ENCODE peak calls at places on chromosomes 16 and 17, in eight cellular contexts. E is BE2C, L is body of pancreas, S is left lung, T is heart right ventricle, N is Peyer's patch, J is sigmoid colon, O is upper lobe of left lung. D is an unnamed sample.
A peak's percentile ranks its signal among the peaks of the same experiment; 100 is the strongest.

GRCh38 chr16:66976746-66977145 is 11.6 kb upstream of the CES4A start:
- DNase-seq in E (peak; percentile 38), L (no peak), S (no peak), T (no peak), N (no peak), J (no peak), O (no peak), D (no peak)

GRCh38 chr16:66416981-66417700 is 10.0 kb upstream of the BEAN1 start:
- DNase-seq in E (no peak), L (no peak), S (no peak), T (no peak), N (no peak), J (no peak), O (no peak), D (no peak)

GRCh38 chr17:42675348-42675983 is 1.3 kb downstream of the PLEKHH3 start:
- DNase-seq in E (peak; percentile 63), L (peak; percentile 81), S (no peak), T (peak; percentile 77), N (no peak), J (no peak), O (peak; percentile 88), D (no peak)

GRCh38 chr17:50587571-50587970 is 27.1 kb downstream of the CACNA1G start:
- DNase-seq in E (no peak), L (no peak), S (no peak), T (no peak), N (no peak), J (no peak), O (peak; percentile 22), D (no peak)

GRCh38 chr16:5056347-5056746 is 9.4 kb downstream of the C16orf89 start:
- DNase-seq in E (peak; percentile 66), L (no peak), S (peak; percentile 36), T (no peak), N (peak; percentile 54), J (no peak), O (no peak), D (no peak)

GRCh38 chr17:12055889-12056288 is 35.2 kb downstream of the MAP2K4 start:
- DNase-seq in E (no peak), L (no peak), S (no peak), T (no peak), N (no peak), J (no peak), O (no peak), D (no peak)

GRCh38 chr16:13858873-13859580 is 60.9 kb upstream of the ERCC4 start:
- DNase-seq in E (no peak), L (no peak), S (no peak), T (no peak), N (no peak), J (no peak), O (no peak), D (no peak)

GRCh38 chr16:69935278-69935711 is 15.8 kb upstream of the CLEC18A start:
- DNase-seq in E (no peak), L (no peak), S (no peak), T (no peak), N (no peak), J (no peak), O (peak; percentile 57), D (no peak)

GRCh38 chr16:66510711-66511614 is 39.0 kb downstream of the TK2 start:
- DNase-seq in E (no peak), L (peak; percentile 87), S (no peak), T (no peak), N (peak; percentile 36), J (peak; percentile 74), O (no peak), D (peak; percentile 33)

GRCh38 chr16:85473909-85474640 is 139.0 kb upstream of the GSE1 start:
- DNase-seq in E (peak; percentile 57), L (no peak), S (no peak), T (no peak), N (no peak), J (peak; percentile 63), O (peak; percentile 75), D (peak; percentile 52)

GRCh38 chr16:30534368-30535105 is at the start of gene ZNF747:
- DNase-seq in E (peak; percentile 83), L (peak; percentile 95), S (peak; percentile 93), T (peak; percentile 94), N (peak; percentile 94), J (peak; percentile 97), O (peak; percentile 96), D (peak; percentile 93)

GRCh38 chr17:16870253-16871245 is 101.4 kb downstream of the TNFRSF13B start:
- DNase-seq in E (no peak), L (no peak), S (no peak), T (no peak), N (no peak), J (no peak), O (no peak), D (peak; percentile 2)

GRCh38 chr16:28846933-28847273 is 755 bp upstream of the TUFM start:
- DNase-seq in E (no peak), L (no peak), S (no peak), T (no peak), N (no peak), J (no peak), O (no peak), D (no peak)

GRCh38 chr16:11250091-11250785 is 5.8 kb downstream of the SOCS1 start:
- DNase-seq in E (no peak), L (no peak), S (no peak), T (no peak), N (no peak), J (no peak), O (peak; percentile 37), D (no peak)

GRCh38 chr16:86585821-86586611 is 7.7 kb downstream of the FOXL1 start:
- DNase-seq in E (no peak), L (no peak), S (no peak), T (no peak), N (no peak), J (no peak), O (no peak), D (no peak)

GRCh38 chr16:65889533-65889966 is 476.9 kb upstream of the CDH5 start:
- DNase-seq in E (no peak), L (no peak), S (no peak), T (no peak), N (no peak), J (no peak), O (no peak), D (no peak)

GRCh38 chr17:64662774-64663367 is 764 bp upstream of the SMURF2 start:
- DNase-seq in E (no peak), L (no peak), S (no peak), T (no peak), N (no peak), J (no peak), O (no peak), D (no peak)

GRCh38 chr17:44203731-44204452 is 4.2 kb upstream of the ATXN7L3 start:
- DNase-seq in E (peak; percentile 59), L (no peak), S (no peak), T (no peak), N (no peak), J (no peak), O (no peak), D (no peak)

GRCh38 chr17:17019891-17020456 is 22.3 kb upstream of the MPRIP start:
- DNase-seq in E (no peak), L (no peak), S (no peak), T (no peak), N (no peak), J (no peak), O (peak; percentile 68), D (no peak)

GRCh38 chr17:1312261-1312870 is 32.9 kb downstream of the TRARG1 start:
- DNase-seq in E (peak; percentile 73), L (peak; percentile 22), S (no peak), T (no peak), N (no peak), J (no peak), O (no peak), D (no peak)

GRCh38 chr17:61495161-61495857 is 43.1 kb downstream of the TBX4 start:
- DNase-seq in E (no peak), L (no peak), S (no peak), T (no peak), N (no peak), J (no peak), O (no peak), D (no peak)

GRCh38 chr17:2017274-2017941 is 7.7 kb downstream of the RTN4RL1 start:
- DNase-seq in E (no peak), L (no peak), S (no peak), T (no peak), N (no peak), J (no peak), O (peak; percentile 69), D (no peak)

GRCh38 chr17:17815436-17816200 is 21.2 kb downstream of the SREBF1 start:
- DNase-seq in E (no peak), L (no peak), S (no peak), T (no peak), N (no peak), J (no peak), O (peak; percentile 67), D (no peak)

GRCh38 chr17:30000755-30001257 is 59.4 kb downstream of the EFCAB5 start:
- DNase-seq in E (no peak), L (no peak), S (no peak), T (no peak), N (no peak), J (no peak), O (no peak), D (no peak)
- H3K4me1 ChIP-seq in E (no peaks in the 10 kb centered on the region), L (peaks cover 3% of the 10 kb centered on the region), S (no peaks in the 10 kb centered on the region), T (no peaks in the 10 kb centered on the region), N (no peaks in the 10 kb centered on the region), J (no peaks in the 10 kb centered on the region), O (no peaks in the 10 kb centered on the region), D (no peaks in the 10 kb centered on the region)

GRCh38 chr17:72574675-72575510 is 454.1 kb downstream of the SOX9 start:
- DNase-seq in E (no peak), L (no peak), S (no peak), T (no peak), N (no peak), J (no peak), O (peak; percentile 41), D (no peak)
- TF ChIP-seq CTCF in E (no peak), L (no peak), S (no peak), T (no peak), N (no peak), J (no peak), O (no peak), D (no peak)

GRCh38 chr17:67038861-67039365 is 5.4 kb upstream of the CACNG1 start:
- DNase-seq in E (no peak), L (no peak), S (no peak), T (no peak), N (no peak), J (no peak), O (no peak), D (no peak)
- H3K27me3 ChIP-seq in E (no peaks in the 10 kb centered on the region), L (no peaks in the 10 kb centered on the region), S (no peaks in the 10 kb centered on the region), T (no peaks in the 10 kb centered on the region), N (no peaks in the 10 kb centered on the region), J (no peaks in the 10 kb centered on the region), O (no peaks in the 10 kb centered on the region), D (no peaks in the 10 kb centered on the region)

GRCh38 chr16:21608647-21609328 is 9.4 kb downstream of the METTL9 start:
- DNase-seq in E (no peak), L (no peak), S (no peak), T (no peak), N (no peak), J (no peak), O (no peak), D (no peak)

GRCh38 chr16:21611546-21612384 is 12.4 kb downstream of the METTL9 start:
- DNase-seq in E (no peak), L (no peak), S (no peak), T (no peak), N (no peak), J (no peak), O (no peak), D (no peak)

GRCh38 chr16:21611178-21611545 is 11.8 kb downstream of the METTL9 start:
- DNase-seq in E (no peak), L (no peak), S (no peak), T (no peak), N (no peak), J (no peak), O (no peak), D (no peak)

GRCh38 chr16:21610766-21611165 is 11.4 kb downstream of the METTL9 start:
- DNase-seq in E (no peak), L (no peak), S (no peak), T (no peak), N (no peak), J (no peak), O (no peak), D (no peak)

GRCh38 chr16:21610006-21610544 is 10.7 kb downstream of the METTL9 start:
- DNase-seq in E (no peak), L (no peak), S (no peak), T (no peak), N (no peak), J (no peak), O (no peak), D (no peak)
- H3K4me1 ChIP-seq in E (peaks cover 7% of the 10 kb centered on the region), L (peaks cover 41% of the 10 kb centered on the region), S (peaks cover 13% of the 10 kb centered on the region), T (peaks cover 50% of the 10 kb centered on the region), N (peaks cover 10% of the 10 kb centered on the region), J (peaks cover 25% of the 10 kb centered on the region), O (peaks cover 42% of the 10 kb centered on the region), D (peaks cover 5% of the 10 kb centered on the region)

D was measured in uterus.